ENCODE peak calls at places on chromosomes 1 and 21, in ten cellular contexts. One of them, this sample, is unnamed.

GRCh38 chr1:171833091-171833822 is 8.0 kb upstream of the DNM3 start:
- DNase-seq in tibial nerve: no peak
- DNase-seq in testis: no peak
- DNase-seq in stomach: no peak
- DNase-seq in uterus: no peak
- DNase-seq in thyroid gland: no peak
- DNase-seq in right lobe of liver: no peak
- DNase-seq in transverse colon: no peak
- DNase-seq in H1: no peak
- DNase-seq in Peyer's patch: no peak
- DNase-seq in this sample: no peak

GRCh38 chr1:145707183-145707867 is at the start of gene PDZK1:
- DNase-seq in tibial nerve: no peak
- DNase-seq in testis: no peak
- DNase-seq in stomach: no peak
- DNase-seq in uterus: no peak
- DNase-seq in thyroid gland: no peak
- DNase-seq in right lobe of liver: peak; percentile 79
- DNase-seq in transverse colon: no peak
- DNase-seq in H1: no peak
- DNase-seq in Peyer's patch: peak; percentile 54
- DNase-seq in this sample: no peak

GRCh38 chr1:158019177-158019868 is 25.9 kb downstream of the KIRREL1 start:
- DNase-seq in tibial nerve: peak; percentile 62
- DNase-seq in testis: peak; percentile 64
- DNase-seq in stomach: no peak
- DNase-seq in uterus: peak; percentile 70
- DNase-seq in thyroid gland: peak; percentile 42
- DNase-seq in right lobe of liver: no peak
- DNase-seq in transverse colon: peak; percentile 38
- DNase-seq in H1: peak; percentile 57
- DNase-seq in Peyer's patch: peak; percentile 62
- DNase-seq in this sample: peak; percentile 76

GRCh38 chr1:30043731-30044408 is 679.5 kb downstream of the MATN1 start:
- DNase-seq in tibial nerve: no peak
- DNase-seq in testis: no peak
- DNase-seq in stomach: no peak
- DNase-seq in uterus: no peak
- DNase-seq in thyroid gland: no peak
- DNase-seq in right lobe of liver: no peak
- DNase-seq in transverse colon: no peak
- DNase-seq in H1: no peak
- DNase-seq in Peyer's patch: peak; percentile 18
- DNase-seq in this sample: no peak

GRCh38 chr1:172727956-172728603 is 69.2 kb downstream of the FASLG start:
- DNase-seq in tibial nerve: no peak
- DNase-seq in testis: peak; percentile 37
- DNase-seq in stomach: no peak
- DNase-seq in uterus: no peak
- DNase-seq in thyroid gland: no peak
- DNase-seq in right lobe of liver: no peak
- DNase-seq in transverse colon: no peak
- DNase-seq in H1: no peak
- DNase-seq in Peyer's patch: no peak
- DNase-seq in this sample: no peak

GRCh38 chr21:42348762-42349161 is 2.0 kb downstream of the TFF2 start:
- DNase-seq in tibial nerve: no peak
- DNase-seq in testis: no peak
- DNase-seq in stomach: no peak
- DNase-seq in uterus: no peak
- DNase-seq in thyroid gland: no peak
- DNase-seq in right lobe of liver: no peak
- DNase-seq in transverse colon: no peak
- DNase-seq in H1: no peak
- DNase-seq in Peyer's patch: no peak
- DNase-seq in this sample: no peak

GRCh38 chr1:244545511-244545910 is 84.4 kb downstream of the CATSPERE start:
- DNase-seq in tibial nerve: no peak
- DNase-seq in testis: no peak
- DNase-seq in stomach: no peak
- DNase-seq in uterus: no peak
- DNase-seq in thyroid gland: no peak
- DNase-seq in right lobe of liver: no peak
- DNase-seq in transverse colon: no peak
- DNase-seq in H1: no peak
- DNase-seq in Peyer's patch: no peak
- DNase-seq in this sample: no peak

GRCh38 chr1:13824626-13825025 is 124.6 kb downstream of the PRDM2 start:
- DNase-seq in tibial nerve: no peak
- DNase-seq in testis: no peak
- DNase-seq in stomach: no peak
- DNase-seq in uterus: no peak
- DNase-seq in thyroid gland: no peak
- DNase-seq in right lobe of liver: no peak
- DNase-seq in transverse colon: no peak
- DNase-seq in H1: no peak
- DNase-seq in Peyer's patch: no peak
- DNase-seq in this sample: no peak

GRCh38 chr1:66739401-66740157 is 12.7 kb upstream of the DYNLT5 start:
- DNase-seq in tibial nerve: no peak
- DNase-seq in testis: no peak
- DNase-seq in stomach: no peak
- DNase-seq in uterus: no peak
- DNase-seq in thyroid gland: no peak
- DNase-seq in right lobe of liver: no peak
- DNase-seq in transverse colon: no peak
- DNase-seq in H1: no peak
- DNase-seq in Peyer's patch: no peak
- DNase-seq in this sample: peak; percentile 17

GRCh38 chr1:39835935-39836594 is 47.2 kb downstream of the TRIT1 start:
- DNase-seq in tibial nerve: no peak
- DNase-seq in testis: no peak
- DNase-seq in stomach: no peak
- DNase-seq in uterus: no peak
- DNase-seq in thyroid gland: no peak
- DNase-seq in right lobe of liver: no peak
- DNase-seq in transverse colon: no peak
- DNase-seq in H1: no peak
- DNase-seq in Peyer's patch: no peak
- DNase-seq in this sample: no peak

GRCh38 chr1:187491082-187491720 is 662.5 kb downstream of the PLA2G4A start:
- DNase-seq in tibial nerve: no peak
- DNase-seq in testis: no peak
- DNase-seq in stomach: no peak
- DNase-seq in uterus: no peak
- DNase-seq in thyroid gland: no peak
- DNase-seq in right lobe of liver: no peak
- DNase-seq in transverse colon: no peak
- DNase-seq in H1: no peak
- DNase-seq in Peyer's patch: no peak
- DNase-seq in this sample: no peak

GRCh38 chr1:37482796-37483744 is 8.7 kb downstream of the ZC3H12A start:
- DNase-seq in tibial nerve: no peak
- DNase-seq in testis: no peak
- DNase-seq in stomach: no peak
- DNase-seq in uterus: no peak
- DNase-seq in thyroid gland: no peak
- DNase-seq in right lobe of liver: no peak
- DNase-seq in transverse colon: peak; percentile 13
- DNase-seq in H1: no peak
- DNase-seq in Peyer's patch: no peak
- DNase-seq in this sample: no peak
- H3K4me3 ChIP-seq in tibial nerve: no peak overlapping the region
- H3K4me3 ChIP-seq in testis: no peak overlapping the region
- H3K4me3 ChIP-seq in stomach: peak overlapping the region; percentile 85
- H3K4me3 ChIP-seq in uterus: no peak overlapping the region
- H3K4me3 ChIP-seq in thyroid gland: no peak overlapping the region
- H3K4me3 ChIP-seq in right lobe of liver: no peak overlapping the region
- H3K4me3 ChIP-seq in transverse colon: no peak overlapping the region
- H3K4me3 ChIP-seq in H1: no peak overlapping the region
- H3K4me3 ChIP-seq in Peyer's patch: no peak overlapping the region
- H3K4me3 ChIP-seq in this sample: no peak overlapping the region

GRCh38 chr1:27868932-27869718 is 3.2 kb upstream of the THEMIS2 start:
- DNase-seq in tibial nerve: no peak
- DNase-seq in testis: no peak
- DNase-seq in stomach: no peak
- DNase-seq in uterus: no peak
- DNase-seq in thyroid gland: no peak
- DNase-seq in right lobe of liver: no peak
- DNase-seq in transverse colon: peak; percentile 60
- DNase-seq in H1: no peak
- DNase-seq in Peyer's patch: peak; percentile 89
- DNase-seq in this sample: no peak
- TF ChIP-seq POLR2A in tibial nerve: no peak
- TF ChIP-seq POLR2A in testis: no peak
- TF ChIP-seq POLR2A in stomach: no peak
- TF ChIP-seq POLR2A in uterus: no peak
- TF ChIP-seq POLR2A in thyroid gland: no peak
- TF ChIP-seq POLR2A in right lobe of liver: no peak
- TF ChIP-seq POLR2A in transverse colon: no peak
- TF ChIP-seq POLR2A in H1: no peak
- TF ChIP-seq POLR2A in Peyer's patch: no peak
- TF ChIP-seq POLR2A in this sample: no peak

GRCh38 chr1:147077081-147077480 is 95.2 kb downstream of the PRKAB2 start:
- DNase-seq in tibial nerve: no peak
- DNase-seq in testis: no peak
- DNase-seq in stomach: no peak
- DNase-seq in uterus: no peak
- DNase-seq in thyroid gland: no peak
- DNase-seq in right lobe of liver: no peak
- DNase-seq in transverse colon: no peak
- DNase-seq in H1: no peak
- DNase-seq in Peyer's patch: no peak
- DNase-seq in this sample: no peak

GRCh38 chr1:147076442-147076841 is 95.8 kb downstream of the PRKAB2 start:
- DNase-seq in tibial nerve: no peak
- DNase-seq in testis: no peak
- DNase-seq in stomach: no peak
- DNase-seq in uterus: no peak
- DNase-seq in thyroid gland: no peak
- DNase-seq in right lobe of liver: no peak
- DNase-seq in transverse colon: no peak
- DNase-seq in H1: no peak
- DNase-seq in Peyer's patch: no peak
- DNase-seq in this sample: no peak

GRCh38 chr1:147071142-147071541 is 101.1 kb downstream of the PRKAB2 start:
- DNase-seq in tibial nerve: no peak
- DNase-seq in testis: no peak
- DNase-seq in stomach: no peak
- DNase-seq in uterus: no peak
- DNase-seq in thyroid gland: no peak
- DNase-seq in right lobe of liver: no peak
- DNase-seq in transverse colon: no peak
- DNase-seq in H1: no peak
- DNase-seq in Peyer's patch: no peak
- DNase-seq in this sample: no peak

GRCh38 chr1:147073062-147073432 is 99.2 kb downstream of the PRKAB2 start:
- DNase-seq in tibial nerve: no peak
- DNase-seq in testis: no peak
- DNase-seq in stomach: no peak
- DNase-seq in uterus: no peak
- DNase-seq in thyroid gland: no peak
- DNase-seq in right lobe of liver: no peak
- DNase-seq in transverse colon: no peak
- DNase-seq in H1: no peak
- DNase-seq in Peyer's patch: no peak
- DNase-seq in this sample: no peak

DNA sequence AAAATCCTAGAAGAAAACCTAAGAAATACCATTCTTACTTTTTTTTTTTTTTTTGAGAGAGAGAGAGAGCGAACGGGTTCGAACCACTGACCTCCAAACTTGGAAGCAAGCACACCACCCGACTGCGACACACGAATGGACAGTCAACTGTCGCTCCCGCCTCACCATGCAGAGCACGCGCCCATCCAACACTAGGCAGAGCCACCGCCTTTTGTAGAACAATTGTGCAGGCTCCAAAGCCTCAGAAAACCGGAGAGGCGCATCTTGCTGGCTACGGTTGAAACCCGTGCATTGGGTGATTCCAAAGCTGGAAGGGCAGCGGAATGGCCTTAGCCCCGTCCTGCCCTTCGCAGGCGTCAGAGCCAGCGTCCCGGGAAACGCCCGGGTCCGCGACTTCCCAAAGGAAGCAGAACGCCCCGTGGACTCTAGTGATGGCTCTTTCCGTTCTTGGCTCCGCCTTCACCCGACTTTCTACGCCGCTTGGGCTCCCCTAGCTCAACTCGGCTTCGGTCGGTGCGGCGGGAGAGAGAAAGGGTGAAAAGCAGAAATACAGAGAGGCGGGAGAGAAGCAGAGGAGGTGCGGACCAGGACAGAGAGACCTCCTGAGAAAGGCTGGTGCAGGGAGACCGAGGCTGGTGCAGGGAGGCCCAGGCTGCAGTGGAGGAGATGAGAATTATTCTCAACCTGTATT is 99.8 kb downstream of the PRKAB2 start:
- DNase-seq in tibial nerve: no peak
- DNase-seq in testis: no peak
- DNase-seq in stomach: no peak
- DNase-seq in uterus: no peak
- DNase-seq in thyroid gland: no peak
- DNase-seq in right lobe of liver: no peak
- DNase-seq in transverse colon: no peak
- DNase-seq in H1: no peak
- DNase-seq in Peyer's patch: no peak
- DNase-seq in this sample: no peak
- H3K4me3 ChIP-seq in tibial nerve: no peak overlapping the region
- H3K4me3 ChIP-seq in testis: peak overlapping the region; percentile 2
- H3K4me3 ChIP-seq in stomach: peak overlapping the region; percentile 39
- H3K4me3 ChIP-seq in uterus: peak overlapping the region; percentile 5
- H3K4me3 ChIP-seq in thyroid gland: no peak overlapping the region
- H3K4me3 ChIP-seq in right lobe of liver: peak overlapping the region; percentile 35
- H3K4me3 ChIP-seq in transverse colon: peak overlapping the region; percentile 33
- H3K4me3 ChIP-seq in H1: peak overlapping the region; percentile 66
- H3K4me3 ChIP-seq in Peyer's patch: peak overlapping the region; percentile 38
- H3K4me3 ChIP-seq in this sample: peak overlapping the region; percentile 14

DNA sequence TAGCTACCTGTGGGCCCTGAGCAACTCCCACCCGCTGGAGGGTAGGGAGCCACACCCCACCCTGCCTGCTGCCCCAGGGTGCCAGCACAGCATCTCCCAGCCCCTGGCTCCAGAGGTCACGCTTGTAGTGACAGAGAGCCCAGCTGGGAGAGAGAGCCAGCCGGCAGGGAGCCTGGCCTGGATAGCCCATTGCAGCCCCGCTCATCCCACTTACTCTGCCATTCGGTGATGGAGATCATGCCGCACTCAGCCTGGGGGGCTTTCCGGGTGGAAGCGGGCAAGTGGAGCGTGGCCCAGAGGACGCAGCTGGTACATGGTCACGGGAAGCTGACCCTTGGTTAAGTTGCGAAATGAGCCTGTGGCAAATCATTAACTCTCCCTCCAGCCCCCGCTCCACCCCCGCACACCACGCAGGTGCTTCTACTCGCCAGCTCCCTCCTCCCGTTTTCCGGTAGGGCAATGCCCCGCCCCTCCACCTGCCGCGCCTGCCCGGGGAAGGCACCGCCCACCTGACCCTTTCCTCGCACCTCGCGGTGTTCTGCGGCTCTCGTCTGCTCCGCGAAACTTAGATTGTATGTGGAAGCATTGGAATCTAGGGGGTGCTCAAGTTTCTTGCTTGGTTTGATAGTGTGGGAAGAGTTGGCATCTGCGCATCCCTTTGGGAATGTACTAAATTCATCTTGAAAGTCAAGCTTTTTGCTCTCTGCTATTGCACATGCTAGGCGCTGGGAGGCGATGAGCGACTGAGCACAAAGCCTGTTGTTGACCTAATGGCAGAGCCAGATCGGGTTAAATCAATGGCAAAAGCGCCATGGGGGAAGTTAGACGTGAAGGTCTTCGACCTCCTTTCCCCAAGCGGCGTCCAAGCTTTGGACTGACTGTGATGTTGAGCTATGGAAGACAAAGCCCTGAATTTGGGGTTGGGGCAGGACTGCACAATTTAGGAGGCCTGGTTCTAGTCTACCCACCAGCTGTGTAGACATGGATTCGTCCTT is at the start of gene GOLT1A:
- DNase-seq in tibial nerve: peak; percentile 48
- DNase-seq in testis: peak; percentile 74
- DNase-seq in stomach: peak; percentile 91
- DNase-seq in uterus: peak; percentile 61
- DNase-seq in thyroid gland: peak; percentile 67
- DNase-seq in right lobe of liver: peak; percentile 91
- DNase-seq in transverse colon: peak; percentile 90
- DNase-seq in H1: peak; percentile 66
- DNase-seq in Peyer's patch: peak; percentile 90
- DNase-seq in this sample: peak; percentile 51
- TF ChIP-seq POLR2A in tibial nerve: no peak
- TF ChIP-seq POLR2A in testis: no peak
- TF ChIP-seq POLR2A in stomach: no peak
- TF ChIP-seq POLR2A in uterus: no peak
- TF ChIP-seq POLR2A in thyroid gland: no peak
- TF ChIP-seq POLR2A in right lobe of liver: peak; percentile 84
- TF ChIP-seq POLR2A in transverse colon: no peak
- TF ChIP-seq POLR2A in H1: peak; percentile 14
- TF ChIP-seq POLR2A in Peyer's patch: peak; percentile 37
- TF ChIP-seq POLR2A in this sample: no peak